ENCODE peak calls at places on chromosomes 2 and 18, in five cellular contexts. One of them, this sample, is unnamed.

GRCh38 chr18:70420151-70420898 is 131.5 kb downstream of the SOCS6 start:
- DNase-seq in K562: no peak
- DNase-seq in astrocyte: peak; percentile 72
- DNase-seq in mammary epithelial cell: no peak
- DNase-seq in GM23248: peak; percentile 84
- DNase-seq in this sample: peak; percentile 93

GRCh38 chr18:12305930-12306629 is 2.0 kb upstream of the TUBB6 start:
- DNase-seq in mammary epithelial cell: no peak
- DNase-seq in GM23248: no peak
- DNase-seq in astrocyte: no peak
- DNase-seq in K562: peak; percentile 80
- DNase-seq in this sample: no peak

GRCh38 chr2:188303363-188304031 is 11.8 kb downstream of the GULP1 start:
- DNase-seq in astrocyte: peak; percentile 81
- DNase-seq in mammary epithelial cell: peak; percentile 49
- DNase-seq in K562: no peak
- DNase-seq in GM23248: peak; percentile 56
- DNase-seq in this sample: peak; percentile 87

GRCh38 chr2:98524168-98524567 is 79.5 kb downstream of the INPP4A start:
- DNase-seq in GM23248: no peak
- DNase-seq in astrocyte: peak; percentile 81
- DNase-seq in K562: no peak
- DNase-seq in mammary epithelial cell: peak; percentile 56
- DNase-seq in this sample: peak; percentile 82

GRCh38 chr2:44928660-44929471 is 12.6 kb upstream of the SIX3 start:
- DNase-seq in GM23248: peak; percentile 34
- DNase-seq in astrocyte: no peak
- DNase-seq in K562: no peak
- DNase-seq in mammary epithelial cell: peak; percentile 14
- DNase-seq in this sample: no peak

GRCh38 chr2:183490930-183491329 is 366.7 kb downstream of the NUP35 start:
- DNase-seq in astrocyte: peak; percentile 69
- DNase-seq in K562: no peak
- DNase-seq in GM23248: peak; percentile 5
- DNase-seq in mammary epithelial cell: peak; percentile 6
- DNase-seq in this sample: peak; percentile 75

GRCh38 chr2:203586696-203587095 is 51.6 kb upstream of the RAPH1 start:
- DNase-seq in K562: no peak
- DNase-seq in GM23248: peak; percentile 85
- DNase-seq in astrocyte: no peak
- DNase-seq in mammary epithelial cell: peak; percentile 53
- DNase-seq in this sample: peak; percentile 50

GRCh38 chr18:2985628-2986027 is 27.3 kb downstream of the LPIN2 start:
- DNase-seq in K562: peak; percentile 56
- DNase-seq in GM23248: peak; percentile 61
- DNase-seq in mammary epithelial cell: peak; percentile 13
- DNase-seq in astrocyte: peak; percentile 46
- DNase-seq in this sample: peak; percentile 61

GRCh38 chr2:102888514-102888913 is 126.7 kb downstream of the TMEM182 start:
- DNase-seq in GM23248: no peak
- DNase-seq in astrocyte: no peak
- DNase-seq in mammary epithelial cell: no peak
- DNase-seq in K562: no peak
- DNase-seq in this sample: no peak

GRCh38 chr2:58204195-58204959 is 36.7 kb downstream of the FANCL start:
- DNase-seq in astrocyte: no peak
- DNase-seq in K562: no peak
- DNase-seq in GM23248: no peak
- DNase-seq in mammary epithelial cell: no peak
- DNase-seq in this sample: peak; percentile 48

GRCh38 chr2:45821558-45822271 is 170.2 kb downstream of the PRKCE start:
- DNase-seq in GM23248: peak; percentile 31
- DNase-seq in K562: peak; percentile 10
- DNase-seq in mammary epithelial cell: peak; percentile 80
- DNase-seq in astrocyte: peak; percentile 69
- DNase-seq in this sample: peak; percentile 73

GRCh38 chr2:214547931-214548330 is 137.1 kb downstream of the VWC2L start:
- DNase-seq in mammary epithelial cell: peak; percentile 10
- DNase-seq in GM23248: peak; percentile 41
- DNase-seq in astrocyte: no peak
- DNase-seq in K562: no peak
- DNase-seq in this sample: no peak

GRCh38 chr2:181241366-181241765 is 215.8 kb upstream of the ITGA4 start:
- DNase-seq in GM23248: no peak
- DNase-seq in mammary epithelial cell: no peak
- DNase-seq in K562: no peak
- DNase-seq in astrocyte: no peak
- DNase-seq in this sample: no peak

GRCh38 chr2:195486987-195487644 is 169.9 kb upstream of the SLC39A10 start:
- DNase-seq in K562: peak; percentile 89
- DNase-seq in astrocyte: peak; percentile 79
- DNase-seq in GM23248: peak; percentile 68
- DNase-seq in mammary epithelial cell: peak; percentile 52
- DNase-seq in this sample: peak; percentile 79
- H3K9ac ChIP-seq in K562: no peak overlapping the region
- H3K9ac ChIP-seq in astrocyte: no peak overlapping the region
- H3K9ac ChIP-seq in GM23248: no peak overlapping the region
- H3K9ac ChIP-seq in mammary epithelial cell: no peak overlapping the region
- H3K9ac ChIP-seq in this sample: no peak overlapping the region

GRCh38 chr2:204717591-204717990 is 172.3 kb downstream of the PARD3B start:
- DNase-seq in K562: no peak
- DNase-seq in astrocyte: no peak
- DNase-seq in mammary epithelial cell: no peak
- DNase-seq in GM23248: no peak
- DNase-seq in this sample: no peak

GRCh38 chr2:204718607-204719006 is 173.3 kb downstream of the PARD3B start:
- DNase-seq in K562: no peak
- DNase-seq in GM23248: no peak
- DNase-seq in mammary epithelial cell: no peak
- DNase-seq in astrocyte: no peak
- DNase-seq in this sample: no peak

GRCh38 chr2:204722691-204723090 is 177.4 kb downstream of the PARD3B start:
- DNase-seq in K562: no peak
- DNase-seq in astrocyte: no peak
- DNase-seq in GM23248: peak; percentile 54
- DNase-seq in mammary epithelial cell: no peak
- DNase-seq in this sample: no peak

GRCh38 chr2:204722207-204722606 is 176.9 kb downstream of the PARD3B start:
- DNase-seq in mammary epithelial cell: no peak
- DNase-seq in K562: no peak
- DNase-seq in astrocyte: no peak
- DNase-seq in GM23248: peak; percentile 65
- DNase-seq in this sample: no peak

GRCh38 chr2:204720874-204721273 is 175.6 kb downstream of the PARD3B start:
- DNase-seq in GM23248: no peak
- DNase-seq in K562: no peak
- DNase-seq in mammary epithelial cell: no peak
- DNase-seq in astrocyte: no peak
- DNase-seq in this sample: no peak
- H3K9me3 ChIP-seq in GM23248: no peaks in the 10 kb centered on the region
- H3K9me3 ChIP-seq in K562: no peaks in the 10 kb centered on the region
- H3K9me3 ChIP-seq in mammary epithelial cell: no peaks in the 10 kb centered on the region
- H3K9me3 ChIP-seq in astrocyte: no peaks in the 10 kb centered on the region
- H3K9me3 ChIP-seq in this sample: no peaks in the 10 kb centered on the region

DNA sequence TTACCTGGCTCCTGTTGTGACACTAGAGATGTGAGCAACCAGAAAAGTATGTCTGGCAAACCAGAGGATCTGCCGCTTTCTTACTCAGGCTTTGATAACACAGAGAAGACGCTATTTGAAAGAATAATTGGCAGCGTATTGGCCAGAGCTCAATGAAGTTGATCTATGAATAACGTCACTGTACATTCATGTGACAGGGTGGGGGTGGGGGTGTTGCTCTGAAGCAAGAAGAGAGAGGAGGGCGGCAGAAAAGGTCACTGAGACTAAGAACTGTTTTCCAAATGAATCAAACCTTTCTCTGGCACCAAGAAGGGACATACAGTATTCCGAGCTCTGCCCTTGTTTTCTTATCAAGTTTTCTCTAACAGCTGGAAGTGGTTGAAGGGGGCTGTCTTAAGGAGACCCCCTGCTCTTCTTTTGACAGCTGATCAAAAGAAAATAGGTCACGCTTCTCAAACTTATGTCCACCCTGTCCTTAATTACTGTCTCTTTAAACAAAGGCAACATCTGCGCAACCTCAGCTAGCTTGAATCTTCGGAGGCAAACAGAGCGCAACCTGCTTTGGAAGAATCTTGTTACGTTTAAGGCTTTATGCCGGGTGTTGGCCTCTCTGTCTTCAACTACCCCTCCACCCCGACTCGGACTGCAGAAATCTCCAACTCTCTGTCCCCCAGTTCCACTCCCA is 1.5 kb upstream of the ONECUT2 start:
- DNase-seq in mammary epithelial cell: no peak
- DNase-seq in GM23248: peak; percentile 6
- DNase-seq in astrocyte: no peak
- DNase-seq in K562: peak; percentile 15
- DNase-seq in this sample: no peak
- TF ChIP-seq EZH2 in mammary epithelial cell: peak; percentile 88
- TF ChIP-seq EZH2 in GM23248: no peak
- TF ChIP-seq EZH2 in astrocyte: no peak
- TF ChIP-seq EZH2 in K562: no peak
- TF ChIP-seq EZH2 in this sample: no peak

DNA sequence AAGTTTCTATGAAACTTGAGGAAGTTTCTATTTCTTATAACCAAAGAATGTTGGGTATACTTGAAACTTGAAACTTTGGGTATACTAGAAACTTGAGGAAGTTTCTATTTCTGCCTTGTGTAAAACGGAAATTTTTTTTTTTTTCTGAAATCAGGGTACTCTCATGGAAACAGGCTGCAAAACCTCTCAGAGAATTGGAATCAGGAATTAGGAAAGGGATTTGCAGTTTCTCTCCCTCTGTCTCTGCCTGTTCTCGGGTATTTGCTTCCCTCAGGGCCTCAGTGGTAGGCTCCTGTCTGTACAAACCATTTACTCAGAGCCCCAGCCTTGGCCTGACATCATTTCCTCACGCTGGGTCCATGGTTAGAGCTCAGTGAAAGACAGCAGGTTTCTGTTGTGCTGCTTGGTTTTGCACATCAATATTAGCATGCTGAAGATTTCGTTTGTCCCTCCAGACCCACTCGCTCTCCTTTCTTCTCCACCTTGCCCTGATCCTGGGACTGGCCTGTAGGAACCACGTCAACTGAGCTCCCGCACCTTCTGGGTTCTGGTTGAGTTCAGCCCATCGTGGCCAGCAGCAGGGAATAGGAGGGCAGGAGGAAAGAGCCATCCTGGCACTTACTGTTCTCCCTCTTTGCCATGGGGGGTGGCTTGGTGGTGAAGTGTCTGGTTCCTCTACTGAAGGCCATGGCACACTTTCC is 106.4 kb downstream of the POLR1A start:
- DNase-seq in astrocyte: no peak
- DNase-seq in K562: peak; percentile 31
- DNase-seq in GM23248: peak; percentile 65
- DNase-seq in mammary epithelial cell: no peak
- DNase-seq in this sample: no peak
- H3K9ac ChIP-seq in astrocyte: peak overlapping the region; percentile 72
- H3K9ac ChIP-seq in K562: peak overlapping the region; percentile 47
- H3K9ac ChIP-seq in GM23248: peak overlapping the region; percentile 57
- H3K9ac ChIP-seq in mammary epithelial cell: no peak overlapping the region
- H3K9ac ChIP-seq in this sample: peak overlapping the region; percentile 13

GRCh38 chr2:34519659-34520058 is 920.6 kb upstream of the FAM98A start:
- DNase-seq in astrocyte: no peak
- DNase-seq in GM23248: no peak
- DNase-seq in mammary epithelial cell: no peak
- DNase-seq in K562: no peak
- DNase-seq in this sample: no peak

GRCh38 chr2:34529965-34530364 is 930.9 kb upstream of the FAM98A start:
- DNase-seq in mammary epithelial cell: no peak
- DNase-seq in K562: no peak
- DNase-seq in GM23248: no peak
- DNase-seq in astrocyte: no peak
- DNase-seq in this sample: no peak

DNA sequence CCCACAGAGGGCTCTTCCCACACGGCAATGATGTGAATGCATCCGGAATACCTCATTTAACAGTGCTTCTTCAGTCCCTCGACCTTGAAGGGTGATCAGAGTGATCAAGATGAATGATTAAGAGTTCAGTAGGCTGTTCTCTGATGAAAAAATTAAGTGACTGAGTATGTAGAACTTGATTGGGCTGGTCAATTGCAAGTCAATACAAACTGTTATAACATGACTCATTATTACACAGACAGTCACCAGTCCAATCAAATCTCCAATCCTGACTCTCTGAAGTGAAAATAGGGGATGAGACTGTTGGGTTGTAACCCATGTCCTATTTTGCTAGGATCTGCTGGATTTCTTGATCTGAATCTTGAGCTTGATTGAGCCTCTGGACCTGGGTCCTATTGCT is 925.0 kb upstream of the FAM98A start:
- DNase-seq in astrocyte: no peak
- DNase-seq in K562: no peak
- DNase-seq in GM23248: no peak
- DNase-seq in mammary epithelial cell: peak; percentile 14
- DNase-seq in this sample: no peak
- H3K9me3 ChIP-seq in astrocyte: no peaks in the 10 kb centered on the region
- H3K9me3 ChIP-seq in K562: no peaks in the 10 kb centered on the region
- H3K9me3 ChIP-seq in GM23248: no peaks in the 10 kb centered on the region
- H3K9me3 ChIP-seq in mammary epithelial cell: no peaks in the 10 kb centered on the region
- H3K9me3 ChIP-seq in this sample: no peaks in the 10 kb centered on the region

DNA sequence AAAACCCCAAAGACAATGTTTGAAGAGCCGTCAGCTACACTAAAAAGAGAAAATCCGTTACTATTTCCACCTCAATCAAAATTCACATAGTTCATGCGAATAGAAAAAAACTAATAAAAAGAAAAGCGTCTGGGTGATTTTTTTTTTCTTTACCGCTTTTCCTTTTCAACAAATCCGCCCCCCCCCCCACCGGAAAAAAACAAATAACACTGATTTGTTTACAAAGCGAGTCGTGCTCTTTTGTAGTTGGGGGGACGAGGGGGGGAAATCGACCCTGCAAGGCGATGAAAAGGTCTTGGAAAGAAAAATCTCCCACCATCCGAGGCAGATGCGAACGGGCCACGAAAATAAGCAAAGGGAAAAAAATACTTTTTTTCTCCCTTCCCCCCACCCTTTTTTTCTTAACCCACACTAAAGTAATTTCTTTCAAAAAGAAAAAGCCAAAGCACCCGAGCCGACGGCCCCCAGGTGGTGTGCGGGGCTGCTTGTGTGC is 640 bp downstream of the ZNF521 start:
- DNase-seq in GM23248: peak; percentile 40
- DNase-seq in mammary epithelial cell: no peak
- DNase-seq in K562: no peak
- DNase-seq in astrocyte: no peak
- DNase-seq in this sample: no peak
- TF ChIP-seq EZH2 in GM23248: no peak
- TF ChIP-seq EZH2 in mammary epithelial cell: no peak
- TF ChIP-seq EZH2 in K562: no peak
- TF ChIP-seq EZH2 in astrocyte: no peak
- TF ChIP-seq EZH2 in this sample: no peak

This sample was measured in fibroblast of lung.